ENCODE peak calls at places on chromosome 4, in six cellular contexts. One of them, this sample, is unnamed.

GRCh38 chr4:164935363-164935762 is 42.1 kb downstream of the TRIM61 start:
- DNase-seq in GM20000: peak; percentile 38
- DNase-seq in epithelial cell of proximal tubule: no peak
- DNase-seq in heart right ventricle: no peak
- DNase-seq in PC-3: peak; percentile 25
- DNase-seq in osteocyte: no peak
- DNase-seq in this sample: no peak

GRCh38 chr4:70556856-70557255 is 35.2 kb upstream of the AMBN start:
- DNase-seq in GM20000: no peak
- DNase-seq in epithelial cell of proximal tubule: no peak
- DNase-seq in heart right ventricle: no peak
- DNase-seq in PC-3: no peak
- DNase-seq in osteocyte: no peak
- DNase-seq in this sample: peak; percentile 6

GRCh38 chr4:80454040-80454439 is 118.5 kb downstream of the CFAP299 start:
- DNase-seq in GM20000: no peak
- DNase-seq in epithelial cell of proximal tubule: no peak
- DNase-seq in heart right ventricle: no peak
- DNase-seq in PC-3: peak; percentile 88
- DNase-seq in osteocyte: no peak
- DNase-seq in this sample: peak; percentile 53

GRCh38 chr4:101345596-101346311 is 1.6 kb downstream of the PPP3CA start:
- DNase-seq in GM20000: peak; percentile 75
- DNase-seq in epithelial cell of proximal tubule: no peak
- DNase-seq in heart right ventricle: peak; percentile 77
- DNase-seq in PC-3: peak; percentile 36
- DNase-seq in osteocyte: peak; percentile 84
- DNase-seq in this sample: peak; percentile 52

GRCh38 chr4:111943796-111944203 is 201.5 kb upstream of the FAM241A start:
- DNase-seq in GM20000: peak; percentile 50
- DNase-seq in epithelial cell of proximal tubule: no peak
- DNase-seq in heart right ventricle: no peak
- DNase-seq in PC-3: peak; percentile 47
- DNase-seq in osteocyte: no peak
- DNase-seq in this sample: peak; percentile 68

GRCh38 chr4:115249808-115250207 is 136.4 kb upstream of the NDST4 start:
- DNase-seq in GM20000: no peak
- DNase-seq in epithelial cell of proximal tubule: no peak
- DNase-seq in heart right ventricle: no peak
- DNase-seq in PC-3: peak; percentile 3
- DNase-seq in osteocyte: no peak
- DNase-seq in this sample: peak; percentile 12

GRCh38 chr4:16731776-16732380 is 166.6 kb downstream of the LDB2 start:
- DNase-seq in GM20000: no peak
- DNase-seq in epithelial cell of proximal tubule: no peak
- DNase-seq in heart right ventricle: no peak
- DNase-seq in PC-3: no peak
- DNase-seq in osteocyte: no peak
- DNase-seq in this sample: no peak

GRCh38 chr4:173119818-173120217 is 48.8 kb upstream of the GALNT7 start:
- DNase-seq in GM20000: no peak
- DNase-seq in epithelial cell of proximal tubule: no peak
- DNase-seq in heart right ventricle: no peak
- DNase-seq in PC-3: peak; percentile 28
- DNase-seq in osteocyte: no peak
- DNase-seq in this sample: peak; percentile 53

GRCh38 chr4:81676552-81676951 is 204.8 kb upstream of the RASGEF1B start:
- DNase-seq in GM20000: no peak
- DNase-seq in epithelial cell of proximal tubule: no peak
- DNase-seq in heart right ventricle: no peak
- DNase-seq in PC-3: no peak
- DNase-seq in osteocyte: no peak
- DNase-seq in this sample: peak; percentile 8

GRCh38 chr4:3446631-3447320 is 5.0 kb downstream of the HGFAC start:
- DNase-seq in GM20000: no peak
- DNase-seq in epithelial cell of proximal tubule: no peak
- DNase-seq in heart right ventricle: no peak
- DNase-seq in PC-3: no peak
- DNase-seq in osteocyte: no peak
- DNase-seq in this sample: no peak

GRCh38 chr4:24561438-24562139 is 22.8 kb downstream of the DHX15 start:
- DNase-seq in GM20000: no peak
- DNase-seq in epithelial cell of proximal tubule: no peak
- DNase-seq in heart right ventricle: no peak
- DNase-seq in PC-3: no peak
- DNase-seq in osteocyte: no peak
- DNase-seq in this sample: no peak

GRCh38 chr4:130336585-130337217 is 1240.7 kb downstream of the C4orf33 start:
- DNase-seq in GM20000: peak; percentile 9
- DNase-seq in epithelial cell of proximal tubule: no peak
- DNase-seq in heart right ventricle: no peak
- DNase-seq in PC-3: no peak
- DNase-seq in osteocyte: no peak
- DNase-seq in this sample: peak; percentile 58

GRCh38 chr4:107806196-107806595 is 18.5 kb upstream of the SGMS2 start:
- DNase-seq in GM20000: no peak
- DNase-seq in epithelial cell of proximal tubule: no peak
- DNase-seq in heart right ventricle: no peak
- DNase-seq in PC-3: no peak
- DNase-seq in osteocyte: no peak
- DNase-seq in this sample: no peak

GRCh38 chr4:94650129-94650495 is 107.6 kb upstream of the BMPR1B start:
- DNase-seq in GM20000: no peak
- DNase-seq in epithelial cell of proximal tubule: no peak
- DNase-seq in heart right ventricle: no peak
- DNase-seq in PC-3: no peak
- DNase-seq in osteocyte: no peak
- DNase-seq in this sample: no peak

GRCh38 chr4:136643416-136643815 is 888.9 kb downstream of the PCDH18 start:
- DNase-seq in GM20000: no peak
- DNase-seq in epithelial cell of proximal tubule: no peak
- DNase-seq in heart right ventricle: no peak
- DNase-seq in PC-3: peak; percentile 45
- DNase-seq in osteocyte: no peak
- DNase-seq in this sample: peak; percentile 57

GRCh38 chr4:152508386-152508785 is 27.5 kb downstream of the FBXW7 start:
- DNase-seq in GM20000: no peak
- DNase-seq in epithelial cell of proximal tubule: no peak
- DNase-seq in heart right ventricle: no peak
- DNase-seq in PC-3: peak; percentile 9
- DNase-seq in osteocyte: no peak
- DNase-seq in this sample: peak; percentile 31

GRCh38 chr4:121189351-121189750 is 25.2 kb upstream of the TNIP3 start:
- DNase-seq in GM20000: no peak
- DNase-seq in epithelial cell of proximal tubule: no peak
- DNase-seq in heart right ventricle: no peak
- DNase-seq in PC-3: no peak
- DNase-seq in osteocyte: no peak
- DNase-seq in this sample: no peak

GRCh38 chr4:107586321-107586720 is 133.7 kb downstream of the PAPSS1 start:
- DNase-seq in GM20000: no peak
- DNase-seq in epithelial cell of proximal tubule: no peak
- DNase-seq in heart right ventricle: no peak
- DNase-seq in PC-3: no peak
- DNase-seq in osteocyte: no peak
- DNase-seq in this sample: no peak

GRCh38 chr4:147355849-147356248 is 125.0 kb upstream of the EDNRA start:
- DNase-seq in GM20000: no peak
- DNase-seq in epithelial cell of proximal tubule: no peak
- DNase-seq in heart right ventricle: no peak
- DNase-seq in PC-3: peak; percentile 62
- DNase-seq in osteocyte: no peak
- DNase-seq in this sample: peak; percentile 27

GRCh38 chr4:85741921-85742591 is 267.1 kb downstream of the ARHGAP24 start:
- DNase-seq in GM20000: no peak
- DNase-seq in epithelial cell of proximal tubule: no peak
- DNase-seq in heart right ventricle: peak; percentile 39
- DNase-seq in PC-3: no peak
- DNase-seq in osteocyte: no peak
- DNase-seq in this sample: no peak

GRCh38 chr4:176921256-176921655 is 128.5 kb upstream of the VEGFC start:
- DNase-seq in GM20000: no peak
- DNase-seq in epithelial cell of proximal tubule: no peak
- DNase-seq in heart right ventricle: no peak
- DNase-seq in PC-3: no peak
- DNase-seq in osteocyte: no peak
- DNase-seq in this sample: no peak

GRCh38 chr4:141464366-141464765 is 172.0 kb upstream of the IL15 start:
- DNase-seq in GM20000: no peak
- DNase-seq in epithelial cell of proximal tubule: no peak
- DNase-seq in heart right ventricle: no peak
- DNase-seq in PC-3: no peak
- DNase-seq in osteocyte: no peak
- DNase-seq in this sample: peak; percentile 14

DNA sequence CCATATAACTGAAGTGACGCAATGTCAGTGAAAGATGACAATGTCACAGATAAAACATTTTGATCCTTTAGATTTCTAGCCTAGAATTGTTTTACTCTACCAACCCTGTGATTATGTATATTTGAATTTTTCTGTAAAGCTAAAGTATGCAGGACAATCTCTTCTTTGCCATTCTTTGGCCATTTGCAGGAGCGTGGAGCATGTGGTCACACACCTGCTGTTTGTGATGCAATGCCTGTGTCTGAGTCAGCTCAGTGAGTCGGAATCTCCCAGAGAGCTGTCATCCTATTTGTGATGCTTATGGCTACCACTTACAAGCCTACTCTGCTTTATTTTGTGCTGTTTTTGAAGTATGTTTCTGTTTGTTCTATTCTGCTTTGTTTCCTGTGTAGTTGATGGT is 214.5 kb downstream of the NAF1 start:
- DNase-seq in GM20000: no peak
- DNase-seq in epithelial cell of proximal tubule: peak; percentile 59
- DNase-seq in heart right ventricle: no peak
- DNase-seq in PC-3: peak; percentile 23
- DNase-seq in osteocyte: no peak
- DNase-seq in this sample: peak; percentile 86
- TF ChIP-seq CTCF in GM20000: no peak
- TF ChIP-seq CTCF in epithelial cell of proximal tubule: no peak
- TF ChIP-seq CTCF in heart right ventricle: no peak
- TF ChIP-seq CTCF in PC-3: no peak
- TF ChIP-seq CTCF in osteocyte: no peak
- TF ChIP-seq CTCF in this sample: no peak

DNA sequence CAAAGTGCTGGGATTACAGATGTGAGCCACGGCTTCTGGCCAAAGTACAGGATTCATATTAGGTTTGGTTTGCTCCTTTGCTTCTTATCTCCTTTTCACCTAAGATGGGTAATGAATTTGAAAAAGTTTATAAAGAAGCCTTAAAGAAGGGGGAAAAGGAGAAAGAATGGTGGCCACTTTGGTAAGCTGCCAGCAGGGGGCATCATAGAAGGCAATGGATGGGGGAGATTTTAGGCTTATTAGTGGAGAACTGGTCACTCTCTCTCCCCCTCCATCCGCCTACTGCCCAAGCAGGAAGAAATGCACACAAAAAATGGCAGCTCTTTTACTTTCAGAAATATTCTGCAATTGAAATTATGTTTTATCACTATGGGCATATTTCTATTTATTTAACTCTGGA is 32.0 kb downstream of the SPARCL1 start:
- DNase-seq in GM20000: peak; percentile 16
- DNase-seq in epithelial cell of proximal tubule: no peak
- DNase-seq in heart right ventricle: no peak
- DNase-seq in PC-3: peak; percentile 13
- DNase-seq in osteocyte: no peak
- DNase-seq in this sample: peak; percentile 27
- TF ChIP-seq CTCF in GM20000: peak; percentile 37
- TF ChIP-seq CTCF in epithelial cell of proximal tubule: peak; percentile 62
- TF ChIP-seq CTCF in heart right ventricle: peak; percentile 37
- TF ChIP-seq CTCF in PC-3: peak; percentile 55
- TF ChIP-seq CTCF in osteocyte: peak; percentile 27
- TF ChIP-seq CTCF in this sample: peak; percentile 28

DNA sequence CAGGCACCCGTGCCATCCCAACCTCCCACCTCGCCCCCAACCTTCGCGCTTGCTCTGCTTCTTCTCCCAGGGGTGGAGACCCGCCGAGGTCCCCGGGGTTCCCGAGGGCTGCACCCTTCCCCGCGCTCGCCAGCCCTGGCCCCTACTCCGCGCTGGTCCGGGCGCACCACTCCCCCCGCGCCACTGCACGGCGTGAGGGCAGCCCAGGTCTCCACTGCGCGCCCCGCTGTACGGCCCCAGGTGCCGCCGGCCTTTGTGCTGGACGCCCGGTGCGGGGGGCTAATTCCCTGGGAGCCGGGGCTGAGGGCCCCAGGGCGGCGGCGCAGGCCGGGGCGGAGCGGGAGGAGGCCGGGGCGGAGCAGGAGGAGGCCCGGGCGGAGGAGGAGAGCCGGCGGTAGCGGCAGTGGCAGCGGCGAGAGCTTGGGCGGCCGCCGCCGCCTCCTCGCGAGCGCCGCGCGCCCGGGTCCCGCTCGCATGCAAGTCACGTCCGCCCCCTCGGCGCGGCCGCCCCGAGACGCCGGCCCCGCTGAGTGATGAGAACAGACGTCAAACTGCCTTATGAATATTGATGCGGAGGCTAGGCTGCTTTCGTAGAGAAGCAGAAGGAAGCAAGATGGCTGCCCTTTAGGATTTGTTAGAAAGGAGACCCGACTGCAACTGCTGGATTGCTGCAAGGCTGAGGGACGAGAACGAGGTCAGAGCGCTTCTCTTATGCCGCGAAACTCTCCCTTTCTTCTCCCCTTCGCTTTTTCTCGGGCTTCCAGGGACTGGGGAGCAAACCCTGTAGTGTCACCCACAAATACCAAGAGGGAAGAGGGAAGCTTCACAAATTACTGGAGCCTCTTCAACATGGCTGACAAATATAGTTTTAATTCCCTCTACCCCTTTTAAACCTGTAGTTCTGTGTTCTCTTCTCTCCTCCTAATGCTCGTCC is at the start of gene TET2:
- DNase-seq in GM20000: peak; percentile 90
- DNase-seq in epithelial cell of proximal tubule: no peak
- DNase-seq in heart right ventricle: peak; percentile 83
- DNase-seq in PC-3: peak; percentile 72
- DNase-seq in osteocyte: peak; percentile 90
- DNase-seq in this sample: peak; percentile 85
- TF ChIP-seq CTCF in GM20000: no peak
- TF ChIP-seq CTCF in epithelial cell of proximal tubule: no peak
- TF ChIP-seq CTCF in heart right ventricle: no peak
- TF ChIP-seq CTCF in PC-3: no peak
- TF ChIP-seq CTCF in osteocyte: no peak
- TF ChIP-seq CTCF in this sample: no peak

DNA sequence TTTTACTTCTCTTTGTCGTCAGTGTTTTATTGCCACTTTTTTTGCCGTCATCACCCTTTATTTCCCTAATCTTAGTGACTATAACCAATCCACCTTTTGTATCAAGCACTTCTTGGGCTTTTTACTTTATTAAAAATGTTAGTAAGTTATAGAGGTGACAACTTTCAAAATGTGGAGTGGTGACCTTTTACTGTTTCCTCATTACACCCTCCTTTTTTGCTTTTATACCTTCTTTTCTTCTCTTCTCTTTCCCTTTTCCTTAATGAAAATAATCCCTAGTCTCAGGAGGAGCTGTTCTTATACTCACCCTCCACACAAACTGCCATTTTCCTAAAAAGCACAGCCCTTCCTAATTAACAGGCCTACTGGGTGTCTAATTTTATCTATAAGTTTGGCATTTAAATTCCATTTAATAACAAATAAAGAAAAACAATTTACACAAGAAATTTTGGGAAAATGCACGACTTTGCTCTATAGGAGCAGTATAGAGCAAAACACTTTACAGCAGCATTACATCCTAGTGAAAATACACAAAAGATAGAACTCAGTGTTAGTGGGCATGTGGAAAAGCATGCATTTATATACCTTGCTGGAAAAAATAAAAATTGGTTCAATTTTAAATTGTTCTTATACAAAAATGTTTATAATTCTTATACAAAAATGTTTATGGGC is 27.3 kb downstream of the BBS12 start:
- DNase-seq in GM20000: no peak
- DNase-seq in epithelial cell of proximal tubule: no peak
- DNase-seq in heart right ventricle: no peak
- DNase-seq in PC-3: peak; percentile 32
- DNase-seq in osteocyte: no peak
- DNase-seq in this sample: no peak
- TF ChIP-seq CTCF in GM20000: no peak
- TF ChIP-seq CTCF in epithelial cell of proximal tubule: peak; percentile 28
- TF ChIP-seq CTCF in heart right ventricle: no peak
- TF ChIP-seq CTCF in PC-3: peak; percentile 50
- TF ChIP-seq CTCF in osteocyte: peak; percentile 61
- TF ChIP-seq CTCF in this sample: peak; percentile 42